ENCODE peak calls at places on chromosomes 1 and 21, in five cellular contexts. Y is NB4, R is hepatocyte, L is left lung, W is transverse colon. Q is an unnamed sample.

GRCh38 chr1:234884701-234885100 is 243.9 kb downstream of the TOMM20 start:
- DNase-seq in Y (no peak), L (no peak), W (no peak), R (no peak), Q (peak)

GRCh38 chr1:147452809-147453208 is 88.5 kb upstream of the BCL9 start:
- DNase-seq in Y (no peak), L (no peak), W (no peak), R (no peak), Q (no peak)

GRCh38 chr1:156911587-156912298 is 8.7 kb upstream of the LRRC71 start:
- DNase-seq in W (no peak), L (no peak), Y (peak), R (no peak), Q (no peak)

GRCh38 chr21:42193131-42193671 is 25.7 kb upstream of the ABCG1 start:
- DNase-seq in L (no peak), Y (peak), W (no peak), R (no peak), Q (no peak)

GRCh38 chr1:224852901-224853568 is 76.4 kb upstream of the DNAH14 start:
- DNase-seq in Y (peak), L (no peak), W (no peak), R (peak), Q (no peak)

GRCh38 chr21:45109831-45110492 is 35.6 kb downstream of the ADARB1 start:
- DNase-seq in Y (peak), L (no peak), R (no peak), W (peak), Q (no peak)

GRCh38 chr1:239676522-239677273 is 290.3 kb downstream of the CHRM3 start:
- DNase-seq in W (no peak), Y (peak), R (no peak), L (no peak), Q (no peak)

GRCh38 chr1:30407862-30408580 is 315.4 kb downstream of the MATN1 start:
- DNase-seq in L (no peak), W (no peak), R (no peak), Y (no peak), Q (no peak)

GRCh38 chr1:25642710-25643109 is 26.1 kb downstream of the MAN1C1 start:
- DNase-seq in L (no peak), W (peak), Y (peak), R (no peak), Q (no peak)

GRCh38 chr1:23577056-23577985 is 18.0 kb upstream of the ID3 start:
- DNase-seq in W (no peak), Y (no peak), R (peak), L (no peak), Q (no peak)

GRCh38 chr1:35190784-35191183 is 2.2 kb downstream of the SFPQ start:
- DNase-seq in L (no peak), W (no peak), R (no peak), Y (no peak), Q (no peak)

GRCh38 chr1:22808846-22809501 is 98.3 kb downstream of the EPHB2 start:
- DNase-seq in Y (no peak), W (no peak), L (no peak), R (peak), Q (peak)

GRCh38 chr1:156910309-156910782 is 10.1 kb upstream of the LRRC71 start:
- DNase-seq in Y (peak), L (peak), R (peak), W (peak), Q (no peak)

GRCh38 chr1:231684333-231685244 is 58.0 kb downstream of the DISC1 start:
- DNase-seq in L (no peak), W (peak), R (no peak), Y (no peak), Q (no peak)

GRCh38 chr1:228801068-228801467 is 65.8 kb downstream of the RHOU start:
- DNase-seq in Y (no peak), W (no peak), L (no peak), R (no peak), Q (no peak)

GRCh38 chr21:30345014-30345413 is 3.4 kb downstream of the KRTAP23-1 start:
- DNase-seq in R (no peak), L (no peak), Y (no peak), W (no peak), Q (no peak)
- TF ChIP-seq CTCF in R (no peak), L (no peak), Y (no peak), W (no peak), Q (no peak)

GRCh38 chr1:14412235-14412634 is 186.2 kb upstream of the KAZN start:
- DNase-seq in R (no peak), W (no peak), Y (no peak), L (no peak), Q (no peak)

GRCh38 chr1:14420686-14421085 is 177.8 kb upstream of the KAZN start:
- DNase-seq in Y (no peak), W (no peak), R (no peak), L (no peak), Q (no peak)

GRCh38 chr1:14413809-14414208 is 184.7 kb upstream of the KAZN start:
- DNase-seq in R (no peak), W (no peak), L (no peak), Y (no peak), Q (no peak)

GRCh38 chr1:14415396-14415795 is 183.1 kb upstream of the KAZN start:
- DNase-seq in W (no peak), R (no peak), Y (peak), L (no peak), Q (no peak)
- TF ChIP-seq CTCF in W (no peak), R (peak), Y (peak), L (no peak), Q (no peak)

GRCh38 chr1:79587229-79587628 is 580.7 kb upstream of the ADGRL4 start:
- DNase-seq in Y (no peak), L (no peak), R (no peak), W (no peak), Q (no peak)
- TF ChIP-seq CTCF in Y (no peak), L (no peak), R (no peak), W (no peak), Q (peak)

DNA sequence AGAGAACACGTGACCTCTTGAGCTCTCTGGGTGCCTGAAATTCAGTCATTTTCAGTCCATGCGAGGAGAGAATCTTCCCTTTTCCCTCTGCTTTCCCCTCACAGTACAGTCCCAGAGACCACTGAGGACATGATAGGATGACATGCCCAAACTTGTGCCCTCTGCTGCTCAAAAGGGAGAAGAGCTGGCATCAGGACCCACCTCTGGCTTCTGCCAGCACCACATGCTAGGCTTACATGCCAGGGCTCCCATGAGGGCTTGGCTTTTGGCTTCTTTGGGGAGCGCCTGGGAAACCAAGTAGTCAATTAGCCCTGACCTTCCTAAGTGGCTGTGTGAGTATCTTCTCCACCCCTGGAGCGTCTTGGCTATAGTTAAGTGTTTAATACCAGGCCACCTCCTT is 13.8 kb upstream of the KCNQ4 start:
- DNase-seq in R (no peak), L (no peak), Y (peak), W (no peak), Q (no peak)
- TF ChIP-seq CTCF in R (peak), L (no peak), Y (peak), W (no peak), Q (peak)